ENCODE peak calls at places on chromosomes 1 and 21, in ten cellular contexts. One of them, this sample, is unnamed.

GRCh38 chr21:40160911-40161310 is 293.7 kb downstream of the PCP4 start:
- DNase-seq in mesenchymal stem cell: no peak
- DNase-seq in colonic mucosa: no peak
- DNase-seq in right lobe of liver: no peak
- DNase-seq in K562: no peak
- DNase-seq in GM23248: no peak
- DNase-seq in hepatocyte: no peak
- DNase-seq in IMR-90: no peak
- DNase-seq in sigmoid colon: no peak
- DNase-seq in kidney: no peak
- DNase-seq in this sample: no peak

GRCh38 chr1:109112056-109112651 is 1.8 kb upstream of the ELAPOR1 start:
- DNase-seq in mesenchymal stem cell: peak; percentile 63
- DNase-seq in colonic mucosa: no peak
- DNase-seq in right lobe of liver: no peak
- DNase-seq in K562: peak; percentile 49
- DNase-seq in GM23248: peak; percentile 73
- DNase-seq in hepatocyte: no peak
- DNase-seq in IMR-90: peak; percentile 41
- DNase-seq in sigmoid colon: no peak
- DNase-seq in kidney: no peak
- DNase-seq in this sample: no peak

GRCh38 chr1:228211871-228212414 is 4.1 kb downstream of the OBSCN start:
- DNase-seq in mesenchymal stem cell: no peak
- DNase-seq in colonic mucosa: no peak
- DNase-seq in right lobe of liver: no peak
- DNase-seq in K562: no peak
- DNase-seq in GM23248: no peak
- DNase-seq in hepatocyte: no peak
- DNase-seq in IMR-90: no peak
- DNase-seq in sigmoid colon: no peak
- DNase-seq in kidney: no peak
- DNase-seq in this sample: no peak

GRCh38 chr1:70093250-70093975 is 112.0 kb downstream of the LRRC40 start:
- DNase-seq in mesenchymal stem cell: no peak
- DNase-seq in colonic mucosa: no peak
- DNase-seq in right lobe of liver: no peak
- DNase-seq in K562: no peak
- DNase-seq in GM23248: peak; percentile 5
- DNase-seq in hepatocyte: no peak
- DNase-seq in IMR-90: no peak
- DNase-seq in sigmoid colon: no peak
- DNase-seq in kidney: no peak
- DNase-seq in this sample: no peak

GRCh38 chr1:115765091-115765490 is 3.4 kb downstream of the CASQ2 start:
- DNase-seq in mesenchymal stem cell: no peak
- DNase-seq in colonic mucosa: no peak
- DNase-seq in right lobe of liver: no peak
- DNase-seq in K562: no peak
- DNase-seq in GM23248: no peak
- DNase-seq in hepatocyte: no peak
- DNase-seq in IMR-90: no peak
- DNase-seq in sigmoid colon: no peak
- DNase-seq in kidney: no peak
- DNase-seq in this sample: no peak

GRCh38 chr1:216902669-216903388 is 179.6 kb upstream of the ESRRG start:
- DNase-seq in mesenchymal stem cell: peak; percentile 22
- DNase-seq in colonic mucosa: no peak
- DNase-seq in right lobe of liver: peak; percentile 49
- DNase-seq in K562: no peak
- DNase-seq in GM23248: no peak
- DNase-seq in hepatocyte: no peak
- DNase-seq in IMR-90: peak; percentile 59
- DNase-seq in sigmoid colon: no peak
- DNase-seq in kidney: no peak
- DNase-seq in this sample: no peak

GRCh38 chr1:9196129-9197040 is 38.2 kb upstream of the H6PD start:
- DNase-seq in mesenchymal stem cell: peak; percentile 96
- DNase-seq in colonic mucosa: peak; percentile 78
- DNase-seq in right lobe of liver: peak; percentile 73
- DNase-seq in K562: peak; percentile 68
- DNase-seq in GM23248: peak; percentile 95
- DNase-seq in hepatocyte: peak; percentile 80
- DNase-seq in IMR-90: peak; percentile 94
- DNase-seq in sigmoid colon: peak; percentile 82
- DNase-seq in kidney: peak; percentile 80
- DNase-seq in this sample: peak; percentile 75

GRCh38 chr1:205627956-205628355 is 3.9 kb downstream of the ELK4 start:
- DNase-seq in mesenchymal stem cell: no peak
- DNase-seq in colonic mucosa: no peak
- DNase-seq in right lobe of liver: no peak
- DNase-seq in K562: no peak
- DNase-seq in GM23248: no peak
- DNase-seq in hepatocyte: no peak
- DNase-seq in IMR-90: no peak
- DNase-seq in sigmoid colon: no peak
- DNase-seq in kidney: no peak
- DNase-seq in this sample: no peak

GRCh38 chr1:111803951-111804350 is 48.2 kb downstream of the DDX20 start:
- DNase-seq in mesenchymal stem cell: no peak
- DNase-seq in colonic mucosa: no peak
- DNase-seq in right lobe of liver: no peak
- DNase-seq in K562: no peak
- DNase-seq in GM23248: no peak
- DNase-seq in hepatocyte: no peak
- DNase-seq in IMR-90: no peak
- DNase-seq in sigmoid colon: no peak
- DNase-seq in kidney: no peak
- DNase-seq in this sample: no peak

GRCh38 chr1:3785458-3786157 is 10.7 kb downstream of the LRRC47 start:
- DNase-seq in mesenchymal stem cell: peak; percentile 14
- DNase-seq in colonic mucosa: peak; percentile 44
- DNase-seq in right lobe of liver: peak; percentile 44
- DNase-seq in K562: peak; percentile 65
- DNase-seq in GM23248: no peak
- DNase-seq in hepatocyte: no peak
- DNase-seq in IMR-90: no peak
- DNase-seq in sigmoid colon: no peak
- DNase-seq in kidney: no peak
- DNase-seq in this sample: peak; percentile 62

GRCh38 chr1:15849775-15850449 is 2.4 kb downstream of the SPEN start:
- DNase-seq in mesenchymal stem cell: peak; percentile 86
- DNase-seq in colonic mucosa: peak; percentile 62
- DNase-seq in right lobe of liver: peak; percentile 55
- DNase-seq in K562: peak; percentile 33
- DNase-seq in GM23248: peak; percentile 84
- DNase-seq in hepatocyte: peak; percentile 79
- DNase-seq in IMR-90: peak; percentile 60
- DNase-seq in sigmoid colon: peak; percentile 73
- DNase-seq in kidney: no peak
- DNase-seq in this sample: peak; percentile 54

GRCh38 chr1:237492359-237492758 is 398.4 kb downstream of the ZP4 start:
- DNase-seq in mesenchymal stem cell: no peak
- DNase-seq in colonic mucosa: no peak
- DNase-seq in right lobe of liver: no peak
- DNase-seq in K562: no peak
- DNase-seq in GM23248: no peak
- DNase-seq in hepatocyte: no peak
- DNase-seq in IMR-90: no peak
- DNase-seq in sigmoid colon: no peak
- DNase-seq in kidney: no peak
- DNase-seq in this sample: no peak

GRCh38 chr1:105838071-105838470 is 1218.4 kb upstream of the PRMT6 start:
- DNase-seq in mesenchymal stem cell: no peak
- DNase-seq in colonic mucosa: no peak
- DNase-seq in right lobe of liver: no peak
- DNase-seq in K562: no peak
- DNase-seq in GM23248: no peak
- DNase-seq in hepatocyte: no peak
- DNase-seq in IMR-90: no peak
- DNase-seq in sigmoid colon: no peak
- DNase-seq in kidney: no peak
- DNase-seq in this sample: no peak

DNA sequence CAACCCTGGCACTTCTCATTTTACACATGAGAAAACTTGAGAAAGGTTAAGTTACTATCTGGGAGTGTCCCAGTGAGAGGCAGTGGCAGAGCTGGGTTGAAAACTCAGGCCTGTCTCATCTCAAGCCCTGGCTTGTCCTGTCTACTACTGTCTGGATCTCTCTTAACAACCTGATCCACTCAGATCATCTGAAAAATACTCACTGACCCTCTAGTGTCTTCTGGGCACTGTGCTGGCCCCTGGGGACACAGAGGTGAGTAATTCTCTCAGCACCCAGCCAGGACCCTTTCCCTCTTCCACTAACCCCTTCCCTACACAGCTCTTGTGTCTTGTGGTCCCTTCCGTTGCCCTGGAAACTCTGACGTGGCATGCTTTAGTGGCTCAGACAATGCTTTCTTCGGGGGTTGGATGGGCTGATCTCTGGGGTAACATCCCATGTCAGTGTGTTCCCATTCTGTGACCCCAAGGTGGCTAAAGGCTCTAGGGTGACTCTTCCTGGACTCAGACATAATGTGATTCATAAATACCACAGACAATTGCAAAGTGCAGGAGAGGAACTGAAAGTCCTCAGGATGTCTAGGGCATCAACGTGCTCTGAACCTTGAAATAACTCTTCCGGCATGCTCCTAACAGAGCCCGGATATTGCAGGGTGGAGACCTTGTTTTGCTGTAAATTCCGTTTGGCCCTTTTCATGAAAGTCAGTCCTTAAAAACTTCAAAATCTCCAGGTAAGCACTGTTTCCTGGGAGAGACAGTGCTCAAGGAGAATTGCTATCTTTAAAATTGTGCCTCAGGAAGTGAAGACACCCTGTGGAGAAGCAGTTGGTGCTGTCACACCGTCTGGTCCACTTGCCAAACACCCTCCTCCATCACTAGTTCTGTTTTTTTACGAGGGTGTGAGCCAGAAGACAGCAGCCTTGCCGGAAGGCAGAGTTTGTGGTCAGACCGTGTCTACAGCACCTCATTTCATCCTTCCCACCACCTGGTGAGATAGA is 4.0 kb downstream of the SHISAL2A start:
- DNase-seq in mesenchymal stem cell: no peak
- DNase-seq in colonic mucosa: no peak
- DNase-seq in right lobe of liver: no peak
- DNase-seq in K562: no peak
- DNase-seq in GM23248: no peak
- DNase-seq in hepatocyte: no peak
- DNase-seq in IMR-90: no peak
- DNase-seq in sigmoid colon: no peak
- DNase-seq in kidney: no peak
- DNase-seq in this sample: peak; percentile 89
- H3K9me3 ChIP-seq in mesenchymal stem cell: no peaks in the 10 kb centered on the region
- H3K9me3 ChIP-seq in colonic mucosa: no peaks in the 10 kb centered on the region
- H3K9me3 ChIP-seq in right lobe of liver: no peaks in the 10 kb centered on the region
- H3K9me3 ChIP-seq in K562: no peaks in the 10 kb centered on the region
- H3K9me3 ChIP-seq in GM23248: no peaks in the 10 kb centered on the region
- H3K9me3 ChIP-seq in hepatocyte: no peaks in the 10 kb centered on the region
- H3K9me3 ChIP-seq in IMR-90: peaks cover 7% of the 10 kb centered on the region
- H3K9me3 ChIP-seq in sigmoid colon: no peaks in the 10 kb centered on the region
- H3K9me3 ChIP-seq in kidney: no peaks in the 10 kb centered on the region
- H3K9me3 ChIP-seq in this sample: no peaks in the 10 kb centered on the region

DNA sequence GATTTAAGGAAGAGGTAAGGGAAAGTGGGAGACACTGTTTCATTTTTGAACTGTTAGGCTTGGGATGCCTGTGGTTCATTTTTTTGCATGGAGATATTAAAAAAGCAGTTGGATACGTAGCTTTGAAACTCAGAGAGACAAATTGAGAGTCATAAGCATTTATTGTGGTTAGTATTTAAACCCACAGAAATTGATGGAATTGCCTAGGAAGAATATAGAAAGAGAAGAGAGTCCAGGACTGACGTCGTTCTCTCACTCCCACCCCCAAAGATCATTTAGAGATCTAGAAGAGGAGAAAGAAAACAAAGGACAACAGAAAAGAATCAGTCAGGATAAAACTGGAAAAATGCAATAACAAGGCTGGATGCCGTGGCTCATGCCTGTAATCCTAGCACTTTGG is 73.2 kb upstream of the BMP8A start:
- DNase-seq in mesenchymal stem cell: no peak
- DNase-seq in colonic mucosa: no peak
- DNase-seq in right lobe of liver: no peak
- DNase-seq in K562: no peak
- DNase-seq in GM23248: no peak
- DNase-seq in hepatocyte: no peak
- DNase-seq in IMR-90: peak; percentile 29
- DNase-seq in sigmoid colon: no peak
- DNase-seq in kidney: no peak
- DNase-seq in this sample: no peak
- H3K4me1 ChIP-seq in mesenchymal stem cell: peaks cover 7% of the 10 kb centered on the region
- H3K4me1 ChIP-seq in colonic mucosa: peaks cover 4% of the 10 kb centered on the region
- H3K4me1 ChIP-seq in right lobe of liver: no peaks in the 10 kb centered on the region
- H3K4me1 ChIP-seq in K562: no peaks in the 10 kb centered on the region
- H3K4me1 ChIP-seq in GM23248: peaks cover 45% of the 10 kb centered on the region
- H3K4me1 ChIP-seq in hepatocyte: peaks cover 3% of the 10 kb centered on the region
- H3K4me1 ChIP-seq in IMR-90: peaks cover 10% of the 10 kb centered on the region
- H3K4me1 ChIP-seq in sigmoid colon: peaks cover 29% of the 10 kb centered on the region
- H3K4me1 ChIP-seq in kidney: peaks cover 12% of the 10 kb centered on the region
- H3K4me1 ChIP-seq in this sample: no peaks in the 10 kb centered on the region

DNA sequence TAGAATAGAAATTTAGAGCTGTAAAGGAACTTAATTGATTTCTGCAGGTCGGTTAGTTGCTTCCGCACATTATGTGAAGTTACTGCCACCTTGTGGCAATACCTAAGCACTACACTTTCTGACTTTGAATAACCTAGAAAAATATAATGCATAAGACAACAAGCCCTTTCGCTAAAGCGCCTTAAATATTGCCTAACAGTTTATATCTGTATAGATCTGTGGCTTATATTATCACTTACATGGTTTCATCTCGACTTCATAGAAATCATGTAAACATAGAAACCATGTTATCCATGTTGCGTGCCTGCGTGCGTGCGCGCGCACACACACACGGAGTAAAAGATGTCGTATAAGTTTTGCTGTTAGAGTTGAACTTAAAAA is 10.9 kb upstream of the IFI16 start:
- DNase-seq in mesenchymal stem cell: peak; percentile 72
- DNase-seq in colonic mucosa: peak; percentile 51
- DNase-seq in right lobe of liver: no peak
- DNase-seq in K562: peak; percentile 49
- DNase-seq in GM23248: peak; percentile 78
- DNase-seq in hepatocyte: peak; percentile 68
- DNase-seq in IMR-90: peak; percentile 61
- DNase-seq in sigmoid colon: peak; percentile 74
- DNase-seq in kidney: peak; percentile 82
- DNase-seq in this sample: peak; percentile 47
- H3K4me3 ChIP-seq in mesenchymal stem cell: no peak overlapping the region
- H3K4me3 ChIP-seq in colonic mucosa: peak overlapping the region; percentile 20
- H3K4me3 ChIP-seq in right lobe of liver: peak overlapping the region; percentile 39
- H3K4me3 ChIP-seq in K562: no peak overlapping the region
- H3K4me3 ChIP-seq in GM23248: peak overlapping the region; percentile 83
- H3K4me3 ChIP-seq in hepatocyte: peak overlapping the region; percentile 45
- H3K4me3 ChIP-seq in IMR-90: peak overlapping the region; percentile 61
- H3K4me3 ChIP-seq in sigmoid colon: peak overlapping the region; percentile 52
- H3K4me3 ChIP-seq in kidney: peak overlapping the region; percentile 74
- H3K4me3 ChIP-seq in this sample: peak overlapping the region; percentile 45

DNA sequence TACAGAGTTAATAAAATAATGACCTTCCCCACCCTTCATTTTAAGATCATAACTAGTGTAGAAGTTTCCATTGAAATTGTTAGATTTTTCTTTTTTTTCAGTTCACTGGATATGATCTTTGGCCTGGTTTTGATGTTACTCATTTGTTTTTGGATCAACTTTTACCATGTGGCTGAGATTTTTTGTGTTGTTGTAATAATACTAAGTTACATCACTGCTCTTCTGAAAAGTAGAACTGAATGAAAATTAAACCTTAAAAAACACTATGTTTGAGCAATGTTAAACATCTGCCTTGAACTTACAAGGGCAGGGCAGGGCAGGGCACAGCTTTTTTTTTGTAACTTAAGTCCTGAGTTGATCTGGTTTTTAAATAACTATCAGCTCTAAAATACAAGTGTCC is 204.8 kb upstream of the ADAMTS5 start:
- DNase-seq in mesenchymal stem cell: no peak
- DNase-seq in colonic mucosa: no peak
- DNase-seq in right lobe of liver: no peak
- DNase-seq in K562: no peak
- DNase-seq in GM23248: peak; percentile 74
- DNase-seq in hepatocyte: no peak
- DNase-seq in IMR-90: peak; percentile 43
- DNase-seq in sigmoid colon: no peak
- DNase-seq in kidney: no peak
- DNase-seq in this sample: no peak
- H3K9me3 ChIP-seq in mesenchymal stem cell: no peaks in the 10 kb centered on the region
- H3K9me3 ChIP-seq in colonic mucosa: no peaks in the 10 kb centered on the region
- H3K9me3 ChIP-seq in right lobe of liver: no peaks in the 10 kb centered on the region
- H3K9me3 ChIP-seq in K562: no peaks in the 10 kb centered on the region
- H3K9me3 ChIP-seq in GM23248: no peaks in the 10 kb centered on the region
- H3K9me3 ChIP-seq in hepatocyte: no peaks in the 10 kb centered on the region
- H3K9me3 ChIP-seq in IMR-90: no peaks in the 10 kb centered on the region
- H3K9me3 ChIP-seq in sigmoid colon: no peaks in the 10 kb centered on the region
- H3K9me3 ChIP-seq in kidney: no peaks in the 10 kb centered on the region
- H3K9me3 ChIP-seq in this sample: no peaks in the 10 kb centered on the region